ENCODE peak calls at places on chromosomes 7 and 10, in five cellular contexts. P, E, X, U and Z are unnamed samples.

GRCh38 chr7:7438851-7439250 is 96.8 kb downstream of the COL28A1 start:
- DNase-seq in P (peak), E (no peak), X (no peak), U (no peak), Z (peak)

GRCh38 chr7:100836812-100837098 is 9.4 kb upstream of the EPHB4 start:
- DNase-seq in P (no peak), E (no peak), X (no peak), U (no peak), Z (no peak)

GRCh38 chr10:78196964-78197363 is 163.3 kb downstream of the RPS24 start:
- DNase-seq in P (peak), E (no peak), X (no peak), U (no peak), Z (peak)

GRCh38 chr10:98301664-98302319 is 33.8 kb upstream of the LOXL4 start:
- DNase-seq in P (no peak), E (no peak), X (no peak), U (no peak), Z (no peak)

GRCh38 chr7:128166603-128167315 is 74.3 kb upstream of the LEP start:
- DNase-seq in P (no peak), E (no peak), X (no peak), U (no peak), Z (no peak)

GRCh38 chr10:27745719-27746363 is at the start of gene MKX:
- DNase-seq in P (no peak), E (peak), X (peak), U (no peak), Z (no peak)

GRCh38 chr10:101617824-101618568 is 29.9 kb downstream of the DPCD start:
- DNase-seq in P (no peak), E (no peak), X (no peak), U (no peak), Z (no peak)

GRCh38 chr7:43377196-43377935 is 205.5 kb upstream of the STK17A start:
- DNase-seq in P (no peak), E (no peak), X (no peak), U (no peak), Z (peak)

GRCh38 chr10:114703377-114704125 is 45.5 kb upstream of the ABLIM1 start:
- DNase-seq in P (no peak), E (no peak), X (no peak), U (no peak), Z (no peak)

GRCh38 chr7:129975309-129975708 is 22.5 kb upstream of the UBE2H start:
- DNase-seq in P (no peak), E (no peak), X (no peak), U (no peak), Z (no peak)

GRCh38 chr7:44291066-44291732 is 34.2 kb downstream of the CAMK2B start:
- DNase-seq in P (no peak), E (no peak), X (no peak), U (no peak), Z (no peak)

GRCh38 chr10:69829792-69830191 is 28.1 kb downstream of the COL13A1 start:
- DNase-seq in P (no peak), E (no peak), X (no peak), U (no peak), Z (no peak)

GRCh38 chr7:37304926-37305325 is 143.7 kb downstream of the ELMO1 start:
- DNase-seq in P (no peak), E (no peak), X (no peak), U (no peak), Z (no peak)

GRCh38 chr7:144818516-144818915 is 17.3 kb downstream of the TPK1 start:
- DNase-seq in P (no peak), E (peak), X (peak), U (no peak), Z (no peak)

GRCh38 chr10:86653379-86653778 is 968 bp upstream of the OPN4 start:
- DNase-seq in P (no peak), E (no peak), X (no peak), U (no peak), Z (no peak)

GRCh38 chr7:2711895-2712675 is 24.1 kb downstream of the AMZ1 start:
- DNase-seq in P (no peak), E (no peak), X (no peak), U (no peak), Z (no peak)

GRCh38 chr10:35359056-35359455 is 22.7 kb downstream of the CCNY start:
- DNase-seq in P (no peak), E (no peak), X (no peak), U (no peak), Z (no peak)

GRCh38 chr10:7408494-7409044 is 2.3 kb downstream of the SFMBT2 start:
- DNase-seq in P (peak), E (peak), X (peak), U (peak), Z (no peak)

GRCh38 chr10:11344550-11344949 is 266.9 kb downstream of the USP6NL start:
- DNase-seq in P (no peak), E (no peak), X (no peak), U (no peak), Z (no peak)

GRCh38 chr10:125823663-125824251 is 411 bp downstream of the BCCIP start:
- DNase-seq in P (no peak), E (no peak), X (no peak), U (no peak), Z (no peak)

GRCh38 chr10:34826221-34826620 is 11.1 kb upstream of the PARD3 start:
- DNase-seq in P (no peak), E (no peak), X (no peak), U (no peak), Z (no peak)

GRCh38 chr10:62231805-62232204 is 36.8 kb downstream of the RTKN2 start:
- DNase-seq in P (no peak), E (no peak), X (no peak), U (no peak), Z (no peak)

GRCh38 chr10:51371725-51372124 is 297.4 kb downstream of the PRKG1 start:
- DNase-seq in P (no peak), E (no peak), X (no peak), U (no peak), Z (no peak)